ENCODE peak calls at places on chromosomes 11 and 22, in five cellular contexts. One of them, this sample, is unnamed.

GRCh38 chr11:63535734-63536133 is 874 bp upstream of the PLAAT4 start:
- DNase-seq in GM04504: no peak
- DNase-seq in esophagus squamous epithelium: no peak
- DNase-seq in hepatic stellate cell: no peak
- DNase-seq in stimulated activated CD8-positive, alpha-beta memory T cell treated with anti-CD3 and anti-CD28 coated beads, Interleukin-15, amount 100 ng/mL, for 24 hours: no peak
- DNase-seq in this sample: no peak

GRCh38 chr11:124394408-124394807 is 4.4 kb downstream of the OR8B3 start:
- DNase-seq in esophagus squamous epithelium: no peak
- DNase-seq in GM04504: no peak
- DNase-seq in hepatic stellate cell: no peak
- DNase-seq in stimulated activated CD8-positive, alpha-beta memory T cell treated with anti-CD3 and anti-CD28 coated beads, Interleukin-15, amount 100 ng/mL, for 24 hours: no peak
- DNase-seq in this sample: no peak

GRCh38 chr11:13288375-13289029 is 10.9 kb downstream of the BMAL1 start:
- DNase-seq in esophagus squamous epithelium: no peak
- DNase-seq in stimulated activated CD8-positive, alpha-beta memory T cell treated with anti-CD3 and anti-CD28 coated beads, Interleukin-15, amount 100 ng/mL, for 24 hours: no peak
- DNase-seq in GM04504: no peak
- DNase-seq in hepatic stellate cell: peak
- DNase-seq in this sample: no peak

GRCh38 chr22:22783505-22783904 is 104.1 kb upstream of the IGLL5 start:
- DNase-seq in stimulated activated CD8-positive, alpha-beta memory T cell treated with anti-CD3 and anti-CD28 coated beads, Interleukin-15, amount 100 ng/mL, for 24 hours: no peak
- DNase-seq in GM04504: no peak
- DNase-seq in esophagus squamous epithelium: no peak
- DNase-seq in hepatic stellate cell: no peak
- DNase-seq in this sample: no peak

GRCh38 chr22:22748297-22748743 is 103.9 kb downstream of the GGTLC2 start:
- DNase-seq in GM04504: peak
- DNase-seq in stimulated activated CD8-positive, alpha-beta memory T cell treated with anti-CD3 and anti-CD28 coated beads, Interleukin-15, amount 100 ng/mL, for 24 hours: no peak
- DNase-seq in hepatic stellate cell: peak
- DNase-seq in esophagus squamous epithelium: no peak
- DNase-seq in this sample: no peak

GRCh38 chr22:35315141-35315854 is 15.6 kb downstream of the TOM1 start:
- DNase-seq in hepatic stellate cell: no peak
- DNase-seq in GM04504: no peak
- DNase-seq in esophagus squamous epithelium: no peak
- DNase-seq in stimulated activated CD8-positive, alpha-beta memory T cell treated with anti-CD3 and anti-CD28 coated beads, Interleukin-15, amount 100 ng/mL, for 24 hours: no peak
- DNase-seq in this sample: no peak

GRCh38 chr22:23180301-23180892 is at the start of gene BCR:
- DNase-seq in hepatic stellate cell: peak
- DNase-seq in stimulated activated CD8-positive, alpha-beta memory T cell treated with anti-CD3 and anti-CD28 coated beads, Interleukin-15, amount 100 ng/mL, for 24 hours: no peak
- DNase-seq in esophagus squamous epithelium: no peak
- DNase-seq in GM04504: no peak
- DNase-seq in this sample: no peak

GRCh38 chr11:96329419-96329818 is 13.6 kb downstream of the MAML2 start:
- DNase-seq in esophagus squamous epithelium: no peak
- DNase-seq in stimulated activated CD8-positive, alpha-beta memory T cell treated with anti-CD3 and anti-CD28 coated beads, Interleukin-15, amount 100 ng/mL, for 24 hours: no peak
- DNase-seq in GM04504: no peak
- DNase-seq in hepatic stellate cell: no peak
- DNase-seq in this sample: no peak

GRCh38 chr11:65489061-65489705 is 9.7 kb upstream of the MALAT1 start:
- DNase-seq in hepatic stellate cell: peak
- DNase-seq in stimulated activated CD8-positive, alpha-beta memory T cell treated with anti-CD3 and anti-CD28 coated beads, Interleukin-15, amount 100 ng/mL, for 24 hours: no peak
- DNase-seq in esophagus squamous epithelium: no peak
- DNase-seq in GM04504: peak
- DNase-seq in this sample: no peak

GRCh38 chr11:85595285-85595884 is 31.8 kb downstream of the DLG2 start:
- DNase-seq in hepatic stellate cell: peak
- DNase-seq in esophagus squamous epithelium: no peak
- DNase-seq in GM04504: peak
- DNase-seq in stimulated activated CD8-positive, alpha-beta memory T cell treated with anti-CD3 and anti-CD28 coated beads, Interleukin-15, amount 100 ng/mL, for 24 hours: no peak
- DNase-seq in this sample: no peak

GRCh38 chr11:117998664-117999353 is 12.6 kb downstream of the IL10RA start:
- DNase-seq in stimulated activated CD8-positive, alpha-beta memory T cell treated with anti-CD3 and anti-CD28 coated beads, Interleukin-15, amount 100 ng/mL, for 24 hours: no peak
- DNase-seq in esophagus squamous epithelium: no peak
- DNase-seq in GM04504: no peak
- DNase-seq in hepatic stellate cell: no peak
- DNase-seq in this sample: no peak

GRCh38 chr11:120013325-120014250 is 124.3 kb downstream of the TRIM29 start:
- DNase-seq in hepatic stellate cell: peak
- DNase-seq in GM04504: no peak
- DNase-seq in stimulated activated CD8-positive, alpha-beta memory T cell treated with anti-CD3 and anti-CD28 coated beads, Interleukin-15, amount 100 ng/mL, for 24 hours: no peak
- DNase-seq in esophagus squamous epithelium: no peak
- DNase-seq in this sample: no peak

GRCh38 chr22:48919187-48919590 is 908.5 kb downstream of the BRD1 start:
- DNase-seq in hepatic stellate cell: no peak
- DNase-seq in stimulated activated CD8-positive, alpha-beta memory T cell treated with anti-CD3 and anti-CD28 coated beads, Interleukin-15, amount 100 ng/mL, for 24 hours: no peak
- DNase-seq in esophagus squamous epithelium: no peak
- DNase-seq in GM04504: no peak
- DNase-seq in this sample: no peak

GRCh38 chr11:134531331-134532135 is 119.5 kb upstream of the B3GAT1 start:
- DNase-seq in stimulated activated CD8-positive, alpha-beta memory T cell treated with anti-CD3 and anti-CD28 coated beads, Interleukin-15, amount 100 ng/mL, for 24 hours: no peak
- DNase-seq in hepatic stellate cell: no peak
- DNase-seq in GM04504: no peak
- DNase-seq in esophagus squamous epithelium: no peak
- DNase-seq in this sample: no peak

GRCh38 chr22:31646186-31647019 is 15.6 kb downstream of the PISD start:
- DNase-seq in esophagus squamous epithelium: no peak
- DNase-seq in GM04504: peak
- DNase-seq in stimulated activated CD8-positive, alpha-beta memory T cell treated with anti-CD3 and anti-CD28 coated beads, Interleukin-15, amount 100 ng/mL, for 24 hours: no peak
- DNase-seq in hepatic stellate cell: peak
- DNase-seq in this sample: no peak

GRCh38 chr11:96893988-96894387 is 504.2 kb downstream of the JRKL start:
- DNase-seq in GM04504: no peak
- DNase-seq in hepatic stellate cell: no peak
- DNase-seq in esophagus squamous epithelium: no peak
- DNase-seq in stimulated activated CD8-positive, alpha-beta memory T cell treated with anti-CD3 and anti-CD28 coated beads, Interleukin-15, amount 100 ng/mL, for 24 hours: no peak
- DNase-seq in this sample: no peak

GRCh38 chr11:130156108-130157022 is 3.2 kb upstream of the ST14 start:
- DNase-seq in hepatic stellate cell: peak
- DNase-seq in GM04504: peak
- DNase-seq in stimulated activated CD8-positive, alpha-beta memory T cell treated with anti-CD3 and anti-CD28 coated beads, Interleukin-15, amount 100 ng/mL, for 24 hours: no peak
- DNase-seq in esophagus squamous epithelium: no peak
- DNase-seq in this sample: no peak

GRCh38 chr11:6604081-6604626 is 580 bp downstream of the ILK start:
- DNase-seq in esophagus squamous epithelium: no peak
- DNase-seq in stimulated activated CD8-positive, alpha-beta memory T cell treated with anti-CD3 and anti-CD28 coated beads, Interleukin-15, amount 100 ng/mL, for 24 hours: no peak
- DNase-seq in hepatic stellate cell: peak
- DNase-seq in GM04504: no peak
- DNase-seq in this sample: no peak

GRCh38 chr22:29300467-29300806 is 6.0 kb upstream of the GAS2L1 start:
- DNase-seq in stimulated activated CD8-positive, alpha-beta memory T cell treated with anti-CD3 and anti-CD28 coated beads, Interleukin-15, amount 100 ng/mL, for 24 hours: no peak
- DNase-seq in esophagus squamous epithelium: no peak
- DNase-seq in hepatic stellate cell: no peak
- DNase-seq in GM04504: no peak
- DNase-seq in this sample: no peak

GRCh38 chr11:46658259-46658658 is 40.9 kb downstream of the ATG13 start:
- DNase-seq in esophagus squamous epithelium: no peak
- DNase-seq in GM04504: peak
- DNase-seq in stimulated activated CD8-positive, alpha-beta memory T cell treated with anti-CD3 and anti-CD28 coated beads, Interleukin-15, amount 100 ng/mL, for 24 hours: no peak
- DNase-seq in hepatic stellate cell: no peak
- DNase-seq in this sample: no peak

GRCh38 chr11:27194976-27195375 is 154.4 kb downstream of the BBOX1 start:
- DNase-seq in hepatic stellate cell: no peak
- DNase-seq in stimulated activated CD8-positive, alpha-beta memory T cell treated with anti-CD3 and anti-CD28 coated beads, Interleukin-15, amount 100 ng/mL, for 24 hours: no peak
- DNase-seq in GM04504: no peak
- DNase-seq in esophagus squamous epithelium: no peak
- DNase-seq in this sample: no peak

GRCh38 chr11:46914363-46914762 is 4.0 kb downstream of the LRP4 start:
- DNase-seq in stimulated activated CD8-positive, alpha-beta memory T cell treated with anti-CD3 and anti-CD28 coated beads, Interleukin-15, amount 100 ng/mL, for 24 hours: no peak
- DNase-seq in GM04504: peak
- DNase-seq in hepatic stellate cell: peak
- DNase-seq in esophagus squamous epithelium: no peak
- DNase-seq in this sample: no peak